ENCODE peak calls at places on chromosomes 3 and 15, in seven cellular contexts. One of them, this sample, is unnamed.

GRCh38 chr15:79372428-79372827 is 59.7 kb upstream of the MINAR1 start:
- DNase-seq in HCEC 1CT: no peak
- DNase-seq in caudate nucleus: no peak
- DNase-seq in stomach: no peak
- DNase-seq in IMR-90: no peak
- DNase-seq in glutamatergic neuron: no peak
- DNase-seq in GM23248: no peak
- DNase-seq in this sample: no peak

GRCh38 chr3:30775070-30775469 is 119.4 kb downstream of the GADL1 start:
- DNase-seq in GM23248: no peak
- DNase-seq in caudate nucleus: no peak
- DNase-seq in IMR-90: no peak
- DNase-seq in glutamatergic neuron: no peak
- DNase-seq in stomach: no peak
- DNase-seq in HCEC 1CT: peak
- DNase-seq in this sample: no peak

GRCh38 chr3:22269827-22270226 is 518.8 kb upstream of the ZNF385D start:
- DNase-seq in stomach: no peak
- DNase-seq in HCEC 1CT: no peak
- DNase-seq in IMR-90: no peak
- DNase-seq in caudate nucleus: no peak
- DNase-seq in glutamatergic neuron: no peak
- DNase-seq in GM23248: peak
- DNase-seq in this sample: no peak

GRCh38 chr3:100754563-100755334 is 45.5 kb downstream of the TFG start:
- DNase-seq in GM23248: peak
- DNase-seq in IMR-90: no peak
- DNase-seq in caudate nucleus: no peak
- DNase-seq in glutamatergic neuron: no peak
- DNase-seq in HCEC 1CT: no peak
- DNase-seq in stomach: no peak
- DNase-seq in this sample: no peak

GRCh38 chr3:143480306-143480852 is 360.8 kb downstream of the CHST2 start:
- DNase-seq in caudate nucleus: no peak
- DNase-seq in GM23248: peak
- DNase-seq in glutamatergic neuron: no peak
- DNase-seq in HCEC 1CT: peak
- DNase-seq in IMR-90: peak
- DNase-seq in stomach: no peak
- DNase-seq in this sample: peak

GRCh38 chr3:9226326-9226725 is 23.1 kb downstream of the SRGAP3 start:
- DNase-seq in IMR-90: peak
- DNase-seq in stomach: no peak
- DNase-seq in caudate nucleus: no peak
- DNase-seq in HCEC 1CT: no peak
- DNase-seq in GM23248: peak
- DNase-seq in glutamatergic neuron: no peak
- DNase-seq in this sample: peak

GRCh38 chr15:100918690-100919480 is at the start of gene LRRK1:
- DNase-seq in stomach: no peak
- DNase-seq in HCEC 1CT: peak
- DNase-seq in caudate nucleus: no peak
- DNase-seq in GM23248: peak
- DNase-seq in IMR-90: peak
- DNase-seq in glutamatergic neuron: peak
- DNase-seq in this sample: peak

GRCh38 chr15:88847144-88847543 is 43.9 kb downstream of the ACAN start:
- DNase-seq in caudate nucleus: no peak
- DNase-seq in stomach: no peak
- DNase-seq in IMR-90: no peak
- DNase-seq in HCEC 1CT: no peak
- DNase-seq in glutamatergic neuron: no peak
- DNase-seq in GM23248: no peak
- DNase-seq in this sample: no peak

GRCh38 chr3:59880717-59881116 is 830.9 kb upstream of the CFAP20DC start:
- DNase-seq in glutamatergic neuron: no peak
- DNase-seq in GM23248: no peak
- DNase-seq in HCEC 1CT: no peak
- DNase-seq in caudate nucleus: no peak
- DNase-seq in IMR-90: no peak
- DNase-seq in stomach: no peak
- DNase-seq in this sample: no peak

GRCh38 chr3:11238880-11239279 is 33.3 kb upstream of the ATG7 start:
- DNase-seq in IMR-90: peak
- DNase-seq in caudate nucleus: no peak
- DNase-seq in HCEC 1CT: peak
- DNase-seq in glutamatergic neuron: no peak
- DNase-seq in GM23248: peak
- DNase-seq in stomach: no peak
- DNase-seq in this sample: no peak

GRCh38 chr15:63192604-63193206 is 3.3 kb downstream of the RAB8B start:
- DNase-seq in GM23248: no peak
- DNase-seq in caudate nucleus: no peak
- DNase-seq in HCEC 1CT: no peak
- DNase-seq in stomach: no peak
- DNase-seq in glutamatergic neuron: no peak
- DNase-seq in IMR-90: no peak
- DNase-seq in this sample: no peak

GRCh38 chr15:79970921-79971434 is at the start of gene BCL2A1:
- DNase-seq in IMR-90: peak
- DNase-seq in caudate nucleus: no peak
- DNase-seq in glutamatergic neuron: no peak
- DNase-seq in GM23248: peak
- DNase-seq in stomach: peak
- DNase-seq in HCEC 1CT: peak
- DNase-seq in this sample: peak

GRCh38 chr3:125058529-125058928 is 2.7 kb upstream of the HEG1 start:
- DNase-seq in glutamatergic neuron: no peak
- DNase-seq in GM23248: no peak
- DNase-seq in stomach: no peak
- DNase-seq in IMR-90: no peak
- DNase-seq in HCEC 1CT: no peak
- DNase-seq in caudate nucleus: no peak
- DNase-seq in this sample: no peak

GRCh38 chr15:57485869-57486268 is 105.8 kb upstream of the MYZAP start:
- DNase-seq in glutamatergic neuron: no peak
- DNase-seq in GM23248: peak
- DNase-seq in HCEC 1CT: peak
- DNase-seq in stomach: peak
- DNase-seq in IMR-90: peak
- DNase-seq in caudate nucleus: no peak
- DNase-seq in this sample: peak

GRCh38 chr15:77684341-77685081 is 51.8 kb upstream of the LINGO1 start:
- DNase-seq in stomach: no peak
- DNase-seq in caudate nucleus: no peak
- DNase-seq in glutamatergic neuron: no peak
- DNase-seq in HCEC 1CT: no peak
- DNase-seq in IMR-90: no peak
- DNase-seq in GM23248: no peak
- DNase-seq in this sample: peak

GRCh38 chr3:160909917-160910316 is 153.9 kb downstream of the PPM1L start:
- DNase-seq in caudate nucleus: no peak
- DNase-seq in IMR-90: no peak
- DNase-seq in stomach: no peak
- DNase-seq in HCEC 1CT: no peak
- DNase-seq in GM23248: no peak
- DNase-seq in glutamatergic neuron: no peak
- DNase-seq in this sample: no peak

GRCh38 chr3:8492744-8493511 is 8.7 kb upstream of the LMCD1 start:
- DNase-seq in caudate nucleus: no peak
- DNase-seq in stomach: no peak
- DNase-seq in IMR-90: no peak
- DNase-seq in HCEC 1CT: peak
- DNase-seq in GM23248: peak
- DNase-seq in glutamatergic neuron: no peak
- DNase-seq in this sample: peak

GRCh38 chr15:57596301-57596855 is 4.7 kb downstream of the MYZAP start:
- DNase-seq in GM23248: no peak
- DNase-seq in HCEC 1CT: no peak
- DNase-seq in stomach: no peak
- DNase-seq in glutamatergic neuron: no peak
- DNase-seq in IMR-90: no peak
- DNase-seq in caudate nucleus: no peak
- DNase-seq in this sample: no peak

GRCh38 chr3:36843065-36844051 is 79.0 kb upstream of the DCLK3 start:
- DNase-seq in HCEC 1CT: peak
- DNase-seq in stomach: no peak
- DNase-seq in caudate nucleus: no peak
- DNase-seq in glutamatergic neuron: peak
- DNase-seq in GM23248: peak
- DNase-seq in IMR-90: peak
- DNase-seq in this sample: peak

GRCh38 chr3:165855581-165855980 is 18.4 kb upstream of the BCHE start:
- DNase-seq in caudate nucleus: no peak
- DNase-seq in HCEC 1CT: peak
- DNase-seq in GM23248: peak
- DNase-seq in glutamatergic neuron: no peak
- DNase-seq in stomach: no peak
- DNase-seq in IMR-90: no peak
- DNase-seq in this sample: no peak